ENCODE peak calls at places on chromosomes 16 and 17, in four cellular contexts. L, G, N and R are unnamed samples.

GRCh38 chr16:76676356-76676755 is 399.2 kb downstream of the CNTNAP4 start:
- DNase-seq in L (peak), G (peak), N (peak), R (no peak)

GRCh38 chr16:71414038-71414437 is 27.8 kb downstream of the TLE7 start:
- DNase-seq in N (no peak), L (no peak), G (no peak), R (no peak)

GRCh38 chr17:42842286-42842685 is 2.1 kb upstream of the AOC2 start:
- DNase-seq in L (no peak), N (no peak), G (no peak), R (no peak)

GRCh38 chr17:33520404-33521032 is 227.4 kb upstream of the ASIC2 start:
- DNase-seq in G (peak), N (peak), L (no peak), R (no peak)

GRCh38 chr16:50259334-50260205 is 6.8 kb upstream of the ADCY7 start:
- DNase-seq in G (no peak), L (no peak), N (no peak), R (peak)

GRCh38 chr17:43905985-43906852 is 1.1 kb downstream of the MPP2 start:
- DNase-seq in G (no peak), L (no peak), N (no peak), R (peak)

GRCh38 chr17:39139137-39139516 is 12.3 kb downstream of the PLXDC1 start:
- DNase-seq in N (peak), G (peak), L (peak), R (peak)

GRCh38 chr17:82000803-82001649 is 21.7 kb downstream of the CENPX start:
- DNase-seq in N (no peak), L (no peak), G (no peak), R (no peak)

GRCh38 chr16:64362193-64362592 is 759.7 kb downstream of the CDH11 start:
- DNase-seq in L (peak), G (no peak), N (peak), R (peak)

GRCh38 chr17:2400877-2401425 is at the start of gene MNT:
- DNase-seq in G (peak), L (peak), N (peak), R (peak)

GRCh38 chr17:45104497-45104896 is 27.8 kb downstream of the PLCD3 start:
- DNase-seq in L (no peak), G (no peak), N (no peak), R (no peak)

GRCh38 chr16:30184430-30185140 is 1.2 kb downstream of the CORO1A start:
- DNase-seq in G (no peak), L (peak), N (no peak), R (no peak)

GRCh38 chr17:343211-343610 is 9.4 kb downstream of the RPH3AL start:
- DNase-seq in N (no peak), L (no peak), G (no peak), R (no peak)

GRCh38 chr17:15398736-15399331 is 57.4 kb upstream of the TEKT3 start:
- DNase-seq in G (no peak), L (peak), N (peak), R (peak)

GRCh38 chr16:19926449-19927390 is 42.1 kb upstream of the GPRC5B start:
- DNase-seq in G (no peak), N (peak), L (peak), R (peak)

GRCh38 chr17:32914181-32914580 is 13.8 kb upstream of the TMEM98 start:
- DNase-seq in G (no peak), N (no peak), L (no peak), R (no peak)

GRCh38 chr17:83201206-83202001 is 122.0 kb downstream of the METRNL start:
- DNase-seq in N (no peak), G (no peak), L (no peak), R (no peak)

GRCh38 chr16:83068686-83069085 is 441.9 kb downstream of the CDH13 start:
- DNase-seq in N (no peak), G (no peak), L (no peak), R (peak)

GRCh38 chr16:23666919-23667659 is 11.6 kb upstream of the PLK1 start:
- DNase-seq in N (no peak), L (no peak), G (no peak), R (no peak)

GRCh38 chr16:1119766-1120611 is 23.9 kb upstream of the C1QTNF8 start:
- DNase-seq in L (no peak), G (peak), N (no peak), R (no peak)
- H2AFZ ChIP-seq in L (no peak), G (no peak), N (no peak), R (no peak)

DNA sequence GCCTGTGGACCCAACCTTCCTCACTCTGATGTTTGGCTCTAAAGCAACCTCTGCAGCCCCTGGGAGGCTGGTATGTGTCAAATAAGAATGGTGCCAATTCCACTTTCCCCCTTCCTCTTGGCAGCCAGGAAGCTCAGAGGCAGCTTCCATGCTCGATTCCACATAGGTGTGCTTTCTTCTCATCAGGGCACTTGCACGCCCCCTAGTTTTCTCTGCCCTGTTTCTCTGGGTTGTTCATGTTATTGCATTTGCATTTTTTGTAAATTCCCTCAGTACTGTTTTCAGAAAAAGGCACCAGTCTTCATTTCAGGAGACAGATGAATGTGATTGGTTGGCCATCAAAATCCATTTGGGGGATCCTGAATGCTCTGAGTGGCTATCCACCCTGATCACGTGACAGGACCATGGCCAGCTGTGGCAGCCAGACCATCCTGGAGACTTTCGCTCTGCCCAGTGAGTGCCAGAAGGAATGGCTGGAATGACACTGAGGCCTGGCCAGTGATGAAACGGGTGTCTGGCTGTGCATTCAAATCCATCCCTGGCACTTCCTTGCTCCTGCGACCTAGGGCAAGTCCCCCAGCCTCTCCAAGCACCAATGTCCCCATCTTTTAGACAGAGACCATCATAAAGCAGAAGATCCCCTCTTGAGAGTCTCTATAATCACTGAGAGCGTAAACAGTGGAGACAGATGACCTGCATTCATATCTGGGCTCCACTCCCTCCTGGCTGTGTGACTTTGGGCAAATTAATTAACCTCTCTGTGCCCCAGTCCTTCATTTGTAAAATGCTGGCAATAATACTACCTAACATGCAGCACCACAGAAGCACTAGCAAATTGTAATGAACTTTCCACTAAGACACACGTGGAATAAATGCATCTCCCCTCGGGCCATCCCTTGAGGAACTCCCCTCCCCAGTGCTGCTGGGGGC is 56.4 kb downstream of the CNGB1 start:
- DNase-seq in G (no peak), L (no peak), N (no peak), R (no peak)
- H2AFZ ChIP-seq in G (no peak), L (no peak), N (no peak), R (no peak)

GRCh38 chr17:50953518-50953830 is 87.3 kb upstream of the TOB1 start:
- DNase-seq in N (no peak), G (no peak), L (no peak), R (no peak)

GRCh38 chr17:50952889-50953288 is 86.7 kb upstream of the TOB1 start:
- DNase-seq in N (no peak), G (no peak), L (no peak), R (no peak)

GRCh38 chr17:50954641-50955121 is 88.5 kb upstream of the TOB1 start:
- DNase-seq in G (no peak), N (no peak), L (no peak), R (no peak)

GRCh38 chr17:50955160-50955559 is 89.0 kb upstream of the TOB1 start:
- DNase-seq in G (no peak), N (no peak), L (no peak), R (no peak)

GRCh38 chr17:50953831-50954601 is 87.9 kb upstream of the TOB1 start:
- DNase-seq in N (no peak), L (peak), G (no peak), R (peak)
- H2AFZ ChIP-seq in N (no peak), L (peak), G (no peak), R (peak)

DNA sequence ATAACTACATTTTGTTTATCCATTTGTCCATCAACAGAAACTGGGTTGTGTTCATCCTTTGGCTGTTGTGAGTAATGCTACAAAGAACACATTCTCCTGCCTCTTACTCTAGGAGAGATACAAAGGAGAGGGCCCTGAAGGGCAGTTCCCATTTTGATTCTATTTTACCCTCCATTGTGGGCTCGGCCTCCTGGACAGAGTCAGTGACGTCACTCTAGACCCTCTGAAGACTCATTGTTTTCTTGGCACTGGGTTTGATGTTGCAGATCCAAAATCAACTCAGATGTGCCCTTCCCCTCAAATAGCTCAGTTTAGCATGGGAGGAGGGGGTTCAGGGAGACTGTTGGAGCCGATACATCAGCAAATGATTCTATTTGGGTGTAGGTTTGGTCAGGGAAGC is 280.9 kb downstream of the UTP18 start:
- DNase-seq in L (no peak), N (no peak), G (no peak), R (no peak)
- H2AFZ ChIP-seq in L (no peak), N (no peak), G (no peak), R (no peak)

GRCh38 chr17:71486171-71486740 is 634.6 kb upstream of the SOX9 start:
- DNase-seq in G (no peak), N (no peak), L (peak), R (no peak)
- H2AFZ ChIP-seq in G (no peak), N (no peak), L (peak), R (no peak)

GRCh38 chr17:62105861-62106260 is 40.8 kb upstream of the MED13 start:
- DNase-seq in L (no peak), N (no peak), G (no peak), R (no peak)

GRCh38 chr17:62111562-62112180 is 46.6 kb upstream of the MED13 start:
- DNase-seq in L (no peak), N (no peak), G (no peak), R (no peak)

GRCh38 chr17:62109924-62110323 is 44.8 kb upstream of the MED13 start:
- DNase-seq in G (no peak), N (peak), L (peak), R (no peak)

GRCh38 chr17:62110923-62111484 is 45.9 kb upstream of the MED13 start:
- DNase-seq in L (peak), N (peak), G (no peak), R (no peak)

DNA sequence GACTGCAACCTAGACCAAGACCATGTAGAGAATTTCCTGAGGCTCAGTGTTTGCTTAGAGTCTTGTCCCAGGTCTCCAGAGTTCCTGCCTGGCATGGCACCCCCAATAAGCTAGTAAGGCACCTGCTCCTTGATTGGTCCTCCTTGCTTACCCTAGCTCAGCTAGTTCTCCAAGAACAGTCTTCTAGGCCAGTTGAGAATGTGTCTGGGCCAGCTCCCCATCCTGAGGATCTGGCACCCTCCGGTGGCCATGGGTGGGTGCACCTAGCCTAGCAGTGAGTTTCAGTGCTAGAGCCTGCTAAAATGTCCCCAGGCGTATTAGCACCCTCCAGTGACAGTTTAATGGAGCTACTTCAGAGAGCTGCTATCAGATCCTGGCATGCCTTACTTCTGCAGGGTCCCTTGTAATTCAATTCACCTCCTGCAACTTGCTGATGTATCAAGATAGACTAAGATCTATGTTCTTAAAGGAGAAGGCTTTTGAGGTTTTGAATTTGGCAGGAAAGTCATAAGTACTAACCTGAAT is 44.4 kb upstream of the MED13 start:
- DNase-seq in N (peak), G (peak), L (peak), R (peak)
- H2AFZ ChIP-seq in N (no peak), G (no peak), L (no peak), R (no peak)

GRCh38 chr17:35596072-35596471 is 8.9 kb downstream of the AP2B1 start:
- DNase-seq in L (no peak), G (no peak), N (no peak), R (no peak)

GRCh38 chr17:35596530-35597233 is 9.6 kb downstream of the AP2B1 start:
- DNase-seq in G (no peak), N (no peak), L (no peak), R (no peak)

DNA sequence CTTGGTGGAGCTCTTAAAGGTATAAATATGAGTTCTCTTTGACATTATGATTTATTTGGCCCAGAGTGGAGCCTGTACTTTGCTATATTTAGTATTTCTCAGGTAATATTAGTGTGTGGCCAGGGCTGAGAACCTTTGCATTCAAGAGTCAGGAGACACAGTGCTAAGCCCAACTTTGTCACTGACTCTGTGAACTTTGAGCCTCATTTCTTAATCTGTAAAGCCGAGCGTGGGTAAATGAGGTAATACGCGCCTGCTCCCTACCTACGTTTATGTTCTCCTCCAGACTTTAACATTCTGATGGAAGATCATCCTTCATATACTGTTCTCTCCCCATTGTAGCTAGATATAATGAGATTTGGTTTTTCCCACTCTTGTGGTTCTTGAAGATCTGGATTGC is 10.5 kb downstream of the AP2B1 start:
- DNase-seq in G (no peak), N (no peak), L (no peak), R (no peak)
- H2AFZ ChIP-seq in G (no peak), N (no peak), L (no peak), R (no peak)

GRCh38 chr17:5560361-5560988 is 23.8 kb downstream of the NLRP1 start:
- DNase-seq in G (no peak), N (no peak), L (no peak), R (no peak)

GRCh38 chr17:5561736-5562135 is 22.6 kb downstream of the NLRP1 start:
- DNase-seq in N (no peak), L (no peak), G (no peak), R (no peak)

GRCh38 chr17:5557485-5557884 is 26.8 kb downstream of the NLRP1 start:
- DNase-seq in N (peak), L (peak), G (no peak), R (peak)

GRCh38 chr17:5557990-5558389 is 26.3 kb downstream of the NLRP1 start:
- DNase-seq in L (no peak), N (no peak), G (no peak), R (no peak)

DNA sequence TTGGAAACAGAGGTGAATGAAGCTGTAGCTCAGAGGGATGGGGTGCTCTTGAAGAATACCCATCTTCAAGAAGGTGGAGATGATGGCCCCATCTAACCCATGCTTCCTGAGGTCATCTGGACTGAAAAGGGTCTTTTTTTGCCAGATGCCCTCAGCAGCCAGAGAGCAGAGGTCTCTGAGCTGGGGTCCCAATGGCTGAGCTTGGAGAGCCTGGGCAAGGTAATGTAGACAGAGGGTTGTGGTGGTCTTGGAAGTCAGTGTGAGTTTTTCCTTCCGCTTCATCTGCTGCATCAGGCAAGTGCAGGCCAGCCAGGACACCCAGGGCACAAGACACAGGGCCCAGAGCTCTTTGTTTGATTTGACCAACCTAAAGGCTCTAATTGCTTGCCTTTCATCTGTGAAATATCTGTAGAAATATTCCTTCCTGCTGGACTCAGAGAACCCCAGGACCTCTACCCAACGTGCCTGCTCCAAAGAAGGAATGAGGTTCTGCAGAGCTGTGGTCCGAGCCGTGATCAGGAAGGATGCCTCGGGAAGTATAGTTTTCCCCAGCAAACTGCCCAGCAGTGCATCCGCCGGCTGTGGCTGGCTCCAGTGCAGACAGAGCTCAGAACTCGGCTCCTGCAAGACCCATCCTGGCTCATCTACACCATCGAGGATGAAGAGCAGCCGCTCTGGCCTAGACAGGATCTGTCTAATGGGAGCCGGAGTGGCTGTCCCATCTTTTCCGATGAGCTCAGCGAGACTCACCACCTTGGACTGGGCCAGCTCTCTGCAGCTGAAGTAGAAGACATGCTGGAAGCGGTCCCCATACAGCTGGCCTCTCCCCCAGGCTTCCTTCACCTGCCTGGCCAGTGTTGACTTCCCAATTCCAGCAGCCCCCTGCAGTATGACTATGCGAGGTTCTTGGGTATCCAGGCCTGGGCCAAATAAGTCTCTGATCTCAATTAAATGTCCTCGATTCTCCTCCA is 25.2 kb downstream of the NLRP1 start:
- DNase-seq in G (no peak), N (no peak), L (no peak), R (no peak)
- H2AFZ ChIP-seq in G (no peak), N (no peak), L (no peak), R (no peak)

GRCh38 chr17:77304051-77304745 is 163.4 kb downstream of the SEC14L1 start:
- DNase-seq in N (no peak), L (no peak), G (no peak), R (peak)
- H2AFZ ChIP-seq in N (no peak), L (no peak), G (no peak), R (no peak)

GRCh38 chr17:56675876-56676660 is 82.6 kb downstream of the NOG start:
- DNase-seq in G (no peak), L (no peak), N (no peak), R (no peak)
- H2AFZ ChIP-seq in G (no peak), L (no peak), N (no peak), R (no peak)